ENCODE peak calls at places on chromosomes 3 and 15, in five cellular contexts. V, H, G, J and W are unnamed samples.

GRCh38 chr3:126034481-126035361 is 49.2 kb downstream of the SLC41A3 start:
- DNase-seq in V (no peak), H (no peak), G (peak; percentile 5), J (peak; percentile 43), W (no peak)

GRCh38 chr15:39000008-39000734 is 435.6 kb upstream of the RASGRP1 start:
- DNase-seq in V (no peak), H (no peak), G (no peak), J (no peak), W (no peak)

GRCh38 chr15:81813215-81813614 is 232.6 kb downstream of the MEX3B start:
- DNase-seq in V (no peak), H (no peak), G (peak; percentile 69), J (no peak), W (peak; percentile 9)

GRCh38 chr3:53250881-53251605 is 4.8 kb downstream of the TKT start:
- DNase-seq in V (no peak), H (no peak), G (no peak), J (no peak), W (no peak)

GRCh38 chr15:97902140-97902780 is 58.2 kb upstream of the ARRDC4 start:
- DNase-seq in V (no peak), H (no peak), G (no peak), J (peak; percentile 3), W (no peak)

GRCh38 chr3:4493931-4494806 is 1.0 kb downstream of the ITPR1 start:
- DNase-seq in V (peak; percentile 31), H (peak; percentile 47), G (peak; percentile 48), J (peak; percentile 21), W (no peak)

GRCh38 chr3:128726691-128727031 is 678 bp downstream of the RAB7A start:
- DNase-seq in V (peak; percentile 9), H (peak; percentile 84), G (no peak), J (peak; percentile 87), W (no peak)

GRCh38 chr15:74138642-74139041 is 8.3 kb downstream of the ISLR2 start:
- DNase-seq in V (no peak), H (no peak), G (no peak), J (no peak), W (no peak)

GRCh38 chr3:142912440-142913172 is 23.7 kb upstream of the PCOLCE2 start:
- DNase-seq in V (no peak), H (no peak), G (no peak), J (no peak), W (no peak)

GRCh38 chr3:188170461-188171459 is 16.8 kb downstream of the LPP start:
- DNase-seq in V (no peak), H (no peak), G (no peak), J (no peak), W (no peak)

GRCh38 chr15:58616171-58616570 is 133.3 kb downstream of the ADAM10 start:
- DNase-seq in V (no peak), H (no peak), G (no peak), J (no peak), W (no peak)

GRCh38 chr3:142725352-142725739 is 1.5 kb downstream of the TRPC1 start:
- DNase-seq in V (no peak), H (no peak), G (no peak), J (no peak), W (no peak)

GRCh38 chr3:118842147-118842863 is 192.3 kb downstream of the IGSF11 start:
- DNase-seq in V (peak; percentile 2), H (peak; percentile 22), G (no peak), J (no peak), W (no peak)

GRCh38 chr3:112699436-112699978 is 58.6 kb upstream of the CCDC80 start:
- DNase-seq in V (no peak), H (peak; percentile 28), G (no peak), J (peak; percentile 73), W (no peak)

GRCh38 chr3:149784064-149784704 is 8.2 kb downstream of the ANKUB1 start:
- DNase-seq in V (no peak), H (peak; percentile 35), G (no peak), J (peak; percentile 34), W (no peak)

GRCh38 chr3:33746412-33747116 is 28.5 kb upstream of the CLASP2 start:
- DNase-seq in V (no peak), H (no peak), G (no peak), J (no peak), W (no peak)

GRCh38 chr15:30922469-30923311 is 19.0 kb downstream of the FAN1 start:
- DNase-seq in V (peak; percentile 79), H (peak; percentile 2), G (peak; percentile 83), J (peak; percentile 50), W (peak; percentile 58)

GRCh38 chr3:147361671-147362420 is 44.5 kb downstream of the ZIC4 start:
- DNase-seq in V (no peak), H (no peak), G (peak; percentile 82), J (no peak), W (peak; percentile 99)

GRCh38 chr3:150177673-150178378 is 207.1 kb upstream of the PFN2 start:
- DNase-seq in V (no peak), H (peak; percentile 41), G (no peak), J (peak; percentile 84), W (no peak)

GRCh38 chr3:46021516-46021915 is 5.8 kb downstream of the XCR1 start:
- DNase-seq in V (no peak), H (no peak), G (no peak), J (no peak), W (peak; percentile 17)

GRCh38 chr3:188197388-188197847 is 43.5 kb downstream of the LPP start:
- DNase-seq in V (no peak), H (peak; percentile 85), G (no peak), J (no peak), W (no peak)

GRCh38 chr15:62469874-62470688 is 305.0 kb upstream of the C2CD4B start:
- DNase-seq in V (no peak), H (peak; percentile 67), G (peak; percentile 59), J (peak; percentile 90), W (no peak)
- H4K91ac ChIP-seq in V (no peak overlapping the region), H (peak overlapping the region; percentile 57), G (no peak overlapping the region), J (peak overlapping the region; percentile 90), W (no peak overlapping the region)

GRCh38 chr15:44101286-44101685 is 93.8 kb downstream of the FRMD5 start:
- DNase-seq in V (no peak), H (no peak), G (no peak), J (no peak), W (no peak)
- H4K91ac ChIP-seq in V (no peak overlapping the region), H (no peak overlapping the region), G (no peak overlapping the region), J (peak overlapping the region; percentile 15), W (no peak overlapping the region)

GRCh38 chr3:64909011-64909410 is 221.2 kb upstream of the ADAMTS9 start:
- DNase-seq in V (no peak), H (no peak), G (no peak), J (no peak), W (no peak)
- H4K91ac ChIP-seq in V (no peak overlapping the region), H (no peak overlapping the region), G (no peak overlapping the region), J (no peak overlapping the region), W (no peak overlapping the region)

GRCh38 chr3:14145236-14145635 is 20.4 kb downstream of the TMEM43 start:
- DNase-seq in V (no peak), H (peak; percentile 59), G (peak; percentile 19), J (peak; percentile 60), W (no peak)

GRCh38 chr3:14144423-14145075 is 19.7 kb downstream of the TMEM43 start:
- DNase-seq in V (peak; percentile 51), H (peak; percentile 100), G (peak; percentile 66), J (peak; percentile 99), W (no peak)

GRCh38 chr3:14147063-14147435 is 22.2 kb downstream of the TMEM43 start:
- DNase-seq in V (no peak), H (no peak), G (no peak), J (no peak), W (no peak)

GRCh38 chr3:14146381-14147062 is 21.7 kb downstream of the TMEM43 start:
- DNase-seq in V (no peak), H (no peak), G (peak; percentile 17), J (no peak), W (no peak)

GRCh38 chr3:14145670-14146380 is 21.0 kb downstream of the TMEM43 start:
- DNase-seq in V (no peak), H (no peak), G (peak; percentile 49), J (no peak), W (no peak)
- H4K91ac ChIP-seq in V (no peak overlapping the region), H (peak overlapping the region; percentile 77), G (peak overlapping the region; percentile 74), J (peak overlapping the region; percentile 89), W (no peak overlapping the region)

GRCh38 chr15:88803241-88803919 is at the start of gene ACAN:
- DNase-seq in V (peak; percentile 57), H (no peak), G (peak; percentile 64), J (no peak), W (no peak)
- H4K91ac ChIP-seq in V (no peak within 1 kb of the TSS), H (no peak within 1 kb of the TSS), G (no peak within 1 kb of the TSS), J (no peak within 1 kb of the TSS), W (no peak within 1 kb of the TSS)

GRCh38 chr3:76991165-76991564 is 48.7 kb upstream of the ROBO2 start:
- DNase-seq in V (no peak), H (no peak), G (no peak), J (no peak), W (no peak)

GRCh38 chr3:76990606-76991005 is 49.3 kb upstream of the ROBO2 start:
- DNase-seq in V (no peak), H (no peak), G (no peak), J (no peak), W (no peak)

GRCh38 chr3:76986876-76987513 is 52.9 kb upstream of the ROBO2 start:
- DNase-seq in V (no peak), H (no peak), G (no peak), J (no peak), W (no peak)
- H4K91ac ChIP-seq in V (no peak overlapping the region), H (no peak overlapping the region), G (no peak overlapping the region), J (no peak overlapping the region), W (no peak overlapping the region)